ENCODE peak calls at places on chromosomes 2 and 18, in ten cellular contexts. E is GM23248; Z is mesendoderm; I is pancreas; A is CD8-positive, alpha-beta T cell; Y is CD8-positive, alpha-beta memory T cell; O is cardiac muscle cell; M is adrenal gland; J is endothelial cell of umbilical vein; Q is left ventricle myocardium inferior. L is an unnamed sample.

GRCh38 chr18:26386002-26386401 is 159.8 kb downstream of the TAF4B start:
- DNase-seq in E (peak; percentile 84), Z (no peak), I (no peak), A (no peak), Y (no peak), O (peak; percentile 8), M (peak; percentile 61), J (peak; percentile 87), Q (no peak), L (peak; percentile 62)

GRCh38 chr2:85770786-85771409 is 17.1 kb downstream of the ATOH8 start:
- DNase-seq in E (no peak), Z (no peak), I (no peak), A (no peak), Y (no peak), O (no peak), M (no peak), J (no peak), Q (no peak), L (no peak)

GRCh38 chr2:40754912-40755311 is 303.0 kb upstream of the SLC8A1 start:
- DNase-seq in E (no peak), Z (no peak), I (no peak), A (no peak), Y (no peak), O (no peak), M (no peak), J (no peak), Q (no peak), L (no peak)

GRCh38 chr2:38535745-38536506 is 66.8 kb downstream of the HNRNPLL start:
- DNase-seq in E (peak; percentile 87), Z (peak; percentile 80), I (peak; percentile 80), A (peak; percentile 75), Y (peak; percentile 62), O (peak; percentile 91), M (peak; percentile 88), J (peak; percentile 75), Q (peak; percentile 84), L (peak; percentile 60)

GRCh38 chr18:47644896-47645295 is 285.6 kb downstream of the SMAD2 start:
- DNase-seq in E (no peak), Z (no peak), I (no peak), A (no peak), Y (no peak), O (no peak), M (no peak), J (no peak), Q (no peak), L (no peak)

GRCh38 chr2:96869281-96869823 is 528 bp downstream of the SEMA4C start:
- DNase-seq in E (peak; percentile 79), Z (peak; percentile 77), I (peak; percentile 75), A (no peak), Y (no peak), O (peak; percentile 86), M (peak; percentile 84), J (peak; percentile 55), Q (peak; percentile 87), L (peak; percentile 77)

GRCh38 chr18:77077836-77078456 is 54.6 kb downstream of the MBP start:
- DNase-seq in E (peak; percentile 66), Z (no peak), I (no peak), A (no peak), Y (no peak), O (no peak), M (no peak), J (no peak), Q (no peak), L (no peak)

GRCh38 chr2:101063352-101063751 is 61.3 kb downstream of the RPL31 start:
- DNase-seq in E (peak; percentile 81), Z (no peak), I (no peak), A (no peak), Y (no peak), O (no peak), M (no peak), J (peak; percentile 92), Q (no peak), L (no peak)

GRCh38 chr2:127913808-127914457 is 28.2 kb upstream of the AMMECR1L start:
- DNase-seq in E (no peak), Z (no peak), I (no peak), A (no peak), Y (no peak), O (no peak), M (no peak), J (no peak), Q (no peak), L (no peak)

GRCh38 chr2:241182531-241183133 is 5.8 kb upstream of the ANO7 start:
- DNase-seq in E (no peak), Z (no peak), I (no peak), A (no peak), Y (no peak), O (no peak), M (no peak), J (no peak), Q (no peak), L (no peak)

GRCh38 chr2:204869142-204869823 is 324.0 kb downstream of the PARD3B start:
- DNase-seq in E (peak; percentile 8), Z (no peak), I (no peak), A (no peak), Y (no peak), O (no peak), M (peak; percentile 1), J (peak; percentile 53), Q (no peak), L (no peak)

GRCh38 chr2:111122631-111123421 is 2.1 kb downstream of the BCL2L11 start:
- DNase-seq in E (peak; percentile 92), Z (peak; percentile 92), I (peak; percentile 86), A (peak; percentile 24), Y (peak; percentile 27), O (peak; percentile 84), M (peak; percentile 93), J (peak; percentile 92), Q (peak; percentile 85), L (peak; percentile 82)

GRCh38 chr18:22155584-22155983 is 13.8 kb upstream of the GATA6 start:
- DNase-seq in E (no peak), Z (no peak), I (no peak), A (no peak), Y (no peak), O (no peak), M (no peak), J (no peak), Q (no peak), L (no peak)

GRCh38 chr2:168550670-168551069 is 94.6 kb downstream of the CERS6 start:
- DNase-seq in E (no peak), Z (peak; percentile 36), I (no peak), A (no peak), Y (no peak), O (no peak), M (peak; percentile 24), J (no peak), Q (no peak), L (no peak)

GRCh38 chr2:237862528-237862895 is 3.1 kb downstream of the RAMP1 start:
- DNase-seq in E (no peak), Z (no peak), I (peak; percentile 16), A (no peak), Y (no peak), O (no peak), M (no peak), J (no peak), Q (no peak), L (no peak)

GRCh38 chr2:237864030-237864931 is 4.9 kb downstream of the RAMP1 start:
- DNase-seq in E (no peak), Z (peak; percentile 8), I (peak; percentile 55), A (no peak), Y (no peak), O (no peak), M (no peak), J (no peak), Q (no peak), L (no peak)

GRCh38 chr2:237864940-237865622 is 5.7 kb downstream of the RAMP1 start:
- DNase-seq in E (peak; percentile 37), Z (peak; percentile 61), I (peak; percentile 58), A (no peak), Y (no peak), O (no peak), M (no peak), J (no peak), Q (no peak), L (no peak)

GRCh38 chr2:237863102-237863511 is 3.7 kb downstream of the RAMP1 start:
- DNase-seq in E (no peak), Z (no peak), I (peak; percentile 14), A (no peak), Y (no peak), O (no peak), M (no peak), J (no peak), Q (no peak), L (no peak)

GRCh38 chr2:237863659-237864029 is 4.2 kb downstream of the RAMP1 start:
- DNase-seq in E (no peak), Z (no peak), I (no peak), A (no peak), Y (no peak), O (no peak), M (no peak), J (no peak), Q (no peak), L (no peak)
- H3K27ac ChIP-seq in E (no peak overlapping the region), Z (no peak overlapping the region), I (peak overlapping the region; percentile 94), A (no peak overlapping the region), Y (no peak overlapping the region), O (no peak overlapping the region), M (no peak overlapping the region), J (no peak overlapping the region), Q (peak overlapping the region; percentile 86), L (no peak overlapping the region)

DNA sequence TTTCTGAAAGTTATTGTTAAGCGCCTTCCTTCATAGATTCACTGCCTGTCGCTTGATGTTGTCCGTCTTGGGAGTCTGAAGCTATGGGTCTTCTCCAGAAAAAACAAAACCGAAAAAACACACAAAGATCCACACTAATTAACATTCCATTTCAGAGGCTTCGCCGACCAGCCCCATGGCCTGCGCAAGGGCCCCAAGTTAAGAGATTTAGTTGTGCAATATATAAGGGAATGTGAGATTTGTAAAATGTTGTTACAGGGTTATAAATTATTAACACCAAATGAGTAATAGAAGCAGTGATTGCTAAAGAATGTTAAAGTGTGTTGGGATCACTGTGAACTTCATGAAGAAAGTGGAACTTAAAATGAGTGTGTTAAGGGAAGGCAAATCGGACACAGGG is 827 bp downstream of the CFAP221 start:
- DNase-seq in E (peak; percentile 52), Z (no peak), I (no peak), A (no peak), Y (no peak), O (no peak), M (no peak), J (no peak), Q (no peak), L (no peak)
- H3K4me3 ChIP-seq in E (peak overlapping the region; percentile 75), Z (no peak overlapping the region), I (peak overlapping the region; percentile 59), A (no peak overlapping the region), Y (no peak overlapping the region), O (peak overlapping the region; percentile 65), M (no peak overlapping the region), J (no peak overlapping the region), Q (peak overlapping the region; percentile 68), L (no peak overlapping the region)

DNA sequence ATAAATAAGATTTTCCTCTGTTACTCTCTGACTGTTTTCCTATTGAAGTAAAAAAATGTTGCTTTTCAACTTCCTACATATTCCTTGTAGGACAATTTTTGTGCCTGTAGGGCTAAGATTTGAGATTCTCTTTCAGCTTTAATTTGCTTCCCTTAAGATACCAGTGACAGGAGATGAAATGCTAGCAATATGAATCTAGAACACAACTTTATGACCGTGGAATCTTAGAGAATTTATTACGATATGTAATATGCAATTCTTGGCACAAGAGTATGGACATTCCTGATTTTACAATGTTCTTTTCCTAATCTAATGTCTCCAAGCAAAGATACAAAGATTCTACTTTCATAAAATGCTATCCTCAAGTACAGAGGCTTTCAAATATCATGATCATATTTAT is 180.9 kb downstream of the KCNE4 start:
- DNase-seq in E (no peak), Z (no peak), I (no peak), A (no peak), Y (no peak), O (no peak), M (no peak), J (no peak), Q (no peak), L (no peak)
- H3K4me1 ChIP-seq in E (no peaks in the 10 kb centered on the region), Z (no peaks in the 10 kb centered on the region), I (no peaks in the 10 kb centered on the region), A (no peaks in the 10 kb centered on the region), Y (no peaks in the 10 kb centered on the region), O (no peaks in the 10 kb centered on the region), M (no peaks in the 10 kb centered on the region), J (no peaks in the 10 kb centered on the region), Q (no peaks in the 10 kb centered on the region), L (no peaks in the 10 kb centered on the region)

GRCh38 chr2:70735065-70735464 is 32.9 kb downstream of the ADD2 start:
- DNase-seq in E (no peak), Z (no peak), I (no peak), A (no peak), Y (no peak), O (no peak), M (no peak), J (no peak), Q (no peak), L (no peak)
- H3K27ac ChIP-seq in E (no peak overlapping the region), Z (no peak overlapping the region), I (no peak overlapping the region), A (no peak overlapping the region), Y (no peak overlapping the region), O (no peak overlapping the region), M (no peak overlapping the region), J (no peak overlapping the region), Q (no peak overlapping the region), L (no peak overlapping the region)